ENCODE peak calls at places on chromosomes 13 and 19, in six cellular contexts. E is upper lobe of left lung, G is A549, M is ovary, A is sigmoid colon, N is transverse colon. T is an unnamed sample.

GRCh38 chr13:87147076-87147475 is 524.1 kb upstream of the SLITRK5 start:
- DNase-seq in A (no peak), G (no peak), M (no peak), N (no peak), E (no peak), T (no peak)

GRCh38 chr19:13834308-13834790 is 39.1 kb downstream of the ZSWIM4 start:
- DNase-seq in E (no peak), N (no peak), G (peak; percentile 55), M (peak; percentile 45), A (peak; percentile 61), T (no peak)

GRCh38 chr13:109762791-109763190 is 23.6 kb downstream of the IRS2 start:
- DNase-seq in E (no peak), M (no peak), G (no peak), N (no peak), A (no peak), T (peak; percentile 70)

GRCh38 chr13:80430561-80430960 is 89.6 kb upstream of the SPRY2 start:
- DNase-seq in E (no peak), G (no peak), N (no peak), M (no peak), A (no peak), T (no peak)

GRCh38 chr13:42602910-42603309 is 29.0 kb downstream of the TNFSF11 start:
- DNase-seq in G (no peak), N (no peak), E (no peak), M (no peak), A (no peak), T (no peak)

GRCh38 chr13:28337196-28338045 is 157.5 kb downstream of the FLT1 start:
- DNase-seq in G (no peak), A (no peak), E (no peak), N (no peak), M (peak; percentile 30), T (no peak)

GRCh38 chr19:40217921-40218890 is at the start of gene TTC9B:
- DNase-seq in M (no peak), A (no peak), N (no peak), E (no peak), G (no peak), T (no peak)

GRCh38 chr13:93534181-93534700 is 307.6 kb downstream of the GPC6 start:
- DNase-seq in G (no peak), M (peak; percentile 26), A (peak; percentile 59), E (no peak), N (no peak), T (no peak)

GRCh38 chr19:5828661-5829566 is 10.6 kb downstream of the FUT6 start:
- DNase-seq in M (no peak), G (no peak), E (no peak), N (peak; percentile 58), A (peak; percentile 93), T (no peak)

GRCh38 chr13:102325321-102325720 is 76.5 kb downstream of the FGF14 start:
- DNase-seq in M (no peak), N (no peak), G (no peak), E (no peak), A (no peak), T (no peak)

GRCh38 chr19:40549007-40549708 is 27.5 kb upstream of the SHKBP1 start:
- DNase-seq in M (peak; percentile 42), A (peak; percentile 75), G (peak; percentile 92), E (peak; percentile 73), N (peak; percentile 59), T (no peak)

GRCh38 chr19:35249848-35250711 is 1.3 kb downstream of the LSR start:
- DNase-seq in E (no peak), A (peak; percentile 57), M (no peak), G (no peak), N (no peak), T (peak; percentile 85)

GRCh38 chr19:7441468-7442146 is 47.2 kb downstream of the PEX11G start:
- DNase-seq in A (no peak), G (no peak), E (no peak), M (no peak), N (no peak), T (no peak)

GRCh38 chr13:33644607-33645543 is 173.1 kb upstream of the RFC3 start:
- DNase-seq in E (no peak), N (no peak), G (no peak), M (no peak), A (peak; percentile 78), T (no peak)

GRCh38 chr19:40771101-40771539 is 4.2 kb upstream of the MIA start:
- DNase-seq in G (no peak), M (no peak), E (no peak), A (no peak), N (no peak), T (no peak)

GRCh38 chr19:5988520-5989387 is 10.8 kb upstream of the RANBP3 start:
- DNase-seq in G (no peak), E (no peak), A (no peak), N (no peak), M (no peak), T (no peak)

GRCh38 chr19:2533072-2533425 is 57.1 kb downstream of the GADD45B start:
- DNase-seq in M (no peak), G (no peak), A (no peak), E (no peak), N (no peak), T (no peak)

GRCh38 chr19:5434970-5435641 is 20.1 kb upstream of the ZNRF4 start:
- DNase-seq in E (no peak), N (no peak), G (peak; percentile 86), A (no peak), M (no peak), T (no peak)

GRCh38 chr19:1856345-1856697 is 7.1 kb downstream of the KLF16 start:
- DNase-seq in E (no peak), G (no peak), M (no peak), A (no peak), N (no peak), T (no peak)

GRCh38 chr19:31204115-31204514 is 145.1 kb downstream of the TSHZ3 start:
- DNase-seq in G (no peak), N (no peak), E (no peak), A (no peak), M (no peak), T (no peak)

GRCh38 chr19:15353908-15354307 is 21.6 kb upstream of the BRD4 start:
- DNase-seq in E (no peak), N (no peak), M (no peak), G (no peak), A (no peak), T (no peak)

GRCh38 chr13:30744056-30744684 is 8.8 kb downstream of the ALOX5AP start:
- DNase-seq in M (no peak), N (peak; percentile 71), G (peak; percentile 25), E (peak; percentile 84), A (no peak), T (no peak)

GRCh38 chr13:80906860-80907259 is 565.9 kb upstream of the SPRY2 start:
- DNase-seq in G (no peak), E (no peak), A (no peak), N (no peak), M (no peak), T (no peak)

GRCh38 chr19:18279266-18279515 is 2.2 kb downstream of the JUND start:
- DNase-seq in M (no peak), N (no peak), E (no peak), A (no peak), G (no peak), T (no peak)

DNA sequence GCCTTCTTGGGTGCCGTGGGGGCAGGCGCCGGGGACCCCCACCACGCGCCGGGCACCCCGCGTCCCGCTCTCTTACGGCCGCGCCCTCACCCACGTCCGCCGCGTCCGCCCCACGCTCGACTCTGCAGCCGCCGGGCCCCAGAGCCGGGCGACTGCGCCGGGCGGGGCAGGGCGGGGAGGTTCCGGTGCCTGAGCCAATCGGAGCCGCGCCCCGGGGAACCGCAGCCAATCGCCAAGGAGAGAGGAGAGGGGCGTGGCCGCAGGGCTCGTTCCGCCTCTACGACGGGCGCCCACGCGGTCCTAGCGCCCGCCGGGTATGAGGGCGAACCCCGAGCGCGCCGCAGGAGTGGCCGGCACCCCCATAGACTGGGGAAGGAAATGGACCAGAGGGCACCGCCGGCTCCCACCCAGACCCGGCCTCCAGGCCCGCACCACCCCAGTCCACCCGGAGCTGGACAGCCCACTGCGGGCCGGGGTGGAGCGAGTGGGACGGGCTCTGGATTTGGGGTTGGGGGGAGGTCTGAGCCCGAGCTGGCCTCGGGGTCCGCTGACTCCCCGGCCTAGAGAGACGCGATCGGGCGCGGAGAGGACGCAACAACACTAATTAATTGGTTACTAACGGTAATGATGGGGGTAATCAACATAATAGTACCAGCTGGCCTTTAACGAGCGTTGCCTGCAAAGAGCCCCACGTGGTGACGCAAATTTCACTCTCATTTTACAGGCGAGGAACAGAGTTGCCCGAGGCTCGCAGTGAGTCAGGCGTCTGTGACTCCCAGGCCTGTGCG is at the start of gene MFSD12:
- DNase-seq in M (peak; percentile 95), N (peak; percentile 96), G (peak; percentile 93), E (peak; percentile 90), A (peak; percentile 97), T (peak; percentile 98)
- TF ChIP-seq EP300 in M (no peak), N (no peak), G (no peak), E (peak; percentile 28), A (peak; percentile 37), T (no peak)

GRCh38 chr13:90757127-90757680 is 590.3 kb upstream of the MIR17HG start:
- DNase-seq in M (no peak), G (no peak), E (no peak), N (no peak), A (no peak), T (no peak)
- TF ChIP-seq EP300 in M (no peak), G (no peak), E (no peak), N (no peak), A (no peak), T (no peak)

GRCh38 chr13:49247722-49248432 is at the start of gene CDADC1:
- DNase-seq in N (peak; percentile 98), E (peak; percentile 98), G (peak; percentile 80), M (peak; percentile 98), A (peak; percentile 99), T (peak; percentile 99)

GRCh38 chr13:49248433-49249002 is 793 bp downstream of the CDADC1 start:
- DNase-seq in M (no peak), A (no peak), N (no peak), G (peak; percentile 3), E (peak; percentile 40), T (no peak)

GRCh38 chr13:49241296-49241695 is 6.4 kb upstream of the CDADC1 start:
- DNase-seq in N (no peak), G (no peak), A (no peak), M (no peak), E (no peak), T (no peak)

GRCh38 chr13:49246850-49247721 is 639 bp upstream of the CDADC1 start:
- DNase-seq in A (no peak), M (no peak), E (peak; percentile 74), N (no peak), G (no peak), T (no peak)
- TF ChIP-seq EP300 in A (no peak), M (peak; percentile 45), E (no peak), N (no peak), G (no peak), T (no peak)

DNA sequence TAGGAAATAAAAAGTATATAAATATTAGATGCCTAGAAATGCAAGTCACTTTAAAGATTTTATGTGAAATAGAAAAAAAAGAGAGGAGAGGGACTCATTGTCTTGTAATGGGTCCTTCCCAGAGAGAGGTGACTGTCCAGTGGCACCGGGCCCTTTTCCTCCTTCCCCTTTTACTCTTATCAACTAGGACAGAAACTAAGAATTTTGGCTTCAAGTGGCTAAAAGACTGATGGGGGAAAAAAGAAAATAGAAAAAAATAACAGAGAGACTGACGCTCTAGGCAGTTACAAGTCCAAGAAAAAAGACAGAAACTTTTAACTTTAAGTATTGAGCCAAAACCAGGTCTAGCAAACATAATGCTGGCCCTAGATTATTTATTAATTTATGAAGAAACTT is 5.9 kb downstream of the FPR3 start:
- DNase-seq in N (no peak), G (no peak), A (no peak), E (no peak), M (no peak), T (no peak)
- TF ChIP-seq EP300 in N (no peak), G (no peak), A (no peak), E (no peak), M (no peak), T (no peak)

T was measured in esophagus muscularis mucosa.